ENCODE peak calls at places on chromosomes 7 and 10, in six cellular contexts. One of them, this sample, is unnamed.

GRCh38 chr7:128000854-128001265 is 30.4 kb downstream of the LRRC4 start:
- DNase-seq in body of pancreas: no peak
- DNase-seq in fibroblast of lung: no peak
- DNase-seq in foreskin keratinocyte: no peak
- DNase-seq in heart left ventricle: no peak
- DNase-seq in prostate gland: no peak
- DNase-seq in this sample: no peak

GRCh38 chr7:152464312-152465117 is 28.7 kb upstream of the KMT2C start:
- DNase-seq in body of pancreas: peak; percentile 76
- DNase-seq in fibroblast of lung: peak; percentile 82
- DNase-seq in foreskin keratinocyte: peak; percentile 25
- DNase-seq in heart left ventricle: peak; percentile 91
- DNase-seq in prostate gland: peak; percentile 50
- DNase-seq in this sample: peak; percentile 66

GRCh38 chr7:44384586-44385383 is 59.4 kb upstream of the CAMK2B start:
- DNase-seq in body of pancreas: no peak
- DNase-seq in fibroblast of lung: no peak
- DNase-seq in foreskin keratinocyte: no peak
- DNase-seq in heart left ventricle: no peak
- DNase-seq in prostate gland: no peak
- DNase-seq in this sample: peak; percentile 13

GRCh38 chr7:20665096-20665495 is 49.6 kb downstream of the ABCB5 start:
- DNase-seq in body of pancreas: no peak
- DNase-seq in fibroblast of lung: peak; percentile 8
- DNase-seq in foreskin keratinocyte: no peak
- DNase-seq in heart left ventricle: no peak
- DNase-seq in prostate gland: no peak
- DNase-seq in this sample: no peak

GRCh38 chr10:101287922-101288638 is 58.8 kb upstream of the LBX1 start:
- DNase-seq in body of pancreas: no peak
- DNase-seq in fibroblast of lung: peak; percentile 17
- DNase-seq in foreskin keratinocyte: no peak
- DNase-seq in heart left ventricle: no peak
- DNase-seq in prostate gland: no peak
- DNase-seq in this sample: no peak

GRCh38 chr10:104246981-104247380 is 7.7 kb upstream of the GSTO1 start:
- DNase-seq in body of pancreas: no peak
- DNase-seq in fibroblast of lung: peak; percentile 74
- DNase-seq in foreskin keratinocyte: no peak
- DNase-seq in heart left ventricle: no peak
- DNase-seq in prostate gland: no peak
- DNase-seq in this sample: no peak

GRCh38 chr10:50563906-50564305 is 59.9 kb downstream of the SGMS1 start:
- DNase-seq in body of pancreas: peak; percentile 43
- DNase-seq in fibroblast of lung: no peak
- DNase-seq in foreskin keratinocyte: no peak
- DNase-seq in heart left ventricle: no peak
- DNase-seq in prostate gland: no peak
- DNase-seq in this sample: peak; percentile 38

GRCh38 chr10:11874568-11875182 is 51.5 kb downstream of the PROSER2 start:
- DNase-seq in body of pancreas: peak; percentile 63
- DNase-seq in fibroblast of lung: peak; percentile 31
- DNase-seq in foreskin keratinocyte: peak; percentile 75
- DNase-seq in heart left ventricle: peak; percentile 67
- DNase-seq in prostate gland: peak; percentile 86
- DNase-seq in this sample: peak; percentile 45

GRCh38 chr7:47635091-47636090 is 53.5 kb upstream of the TNS3 start:
- DNase-seq in body of pancreas: peak; percentile 81
- DNase-seq in fibroblast of lung: no peak
- DNase-seq in foreskin keratinocyte: peak; percentile 64
- DNase-seq in heart left ventricle: no peak
- DNase-seq in prostate gland: peak; percentile 79
- DNase-seq in this sample: peak; percentile 62

GRCh38 chr10:637771-638195 is 51.7 kb downstream of the DIP2C start:
- DNase-seq in body of pancreas: no peak
- DNase-seq in fibroblast of lung: no peak
- DNase-seq in foreskin keratinocyte: no peak
- DNase-seq in heart left ventricle: no peak
- DNase-seq in prostate gland: no peak
- DNase-seq in this sample: no peak

GRCh38 chr10:53827261-53827660 is 973.8 kb downstream of the PCDH15 start:
- DNase-seq in body of pancreas: no peak
- DNase-seq in fibroblast of lung: no peak
- DNase-seq in foreskin keratinocyte: no peak
- DNase-seq in heart left ventricle: no peak
- DNase-seq in prostate gland: no peak
- DNase-seq in this sample: no peak

GRCh38 chr10:85224366-85224960 is 896.1 kb downstream of the CCSER2 start:
- DNase-seq in body of pancreas: no peak
- DNase-seq in fibroblast of lung: no peak
- DNase-seq in foreskin keratinocyte: no peak
- DNase-seq in heart left ventricle: no peak
- DNase-seq in prostate gland: no peak
- DNase-seq in this sample: no peak

GRCh38 chr7:113289140-113289740 is 170.9 kb upstream of the SMIM30 start:
- DNase-seq in body of pancreas: no peak
- DNase-seq in fibroblast of lung: peak; percentile 53
- DNase-seq in foreskin keratinocyte: peak; percentile 23
- DNase-seq in heart left ventricle: no peak
- DNase-seq in prostate gland: no peak
- DNase-seq in this sample: no peak

GRCh38 chr7:2643386-2644229 is 11.8 kb downstream of the TTYH3 start:
- DNase-seq in body of pancreas: no peak
- DNase-seq in fibroblast of lung: no peak
- DNase-seq in foreskin keratinocyte: no peak
- DNase-seq in heart left ventricle: peak; percentile 55
- DNase-seq in prostate gland: no peak
- DNase-seq in this sample: no peak
- H3K27me3 ChIP-seq in body of pancreas: no peaks in the 10 kb centered on the region
- H3K27me3 ChIP-seq in fibroblast of lung: no peaks in the 10 kb centered on the region
- H3K27me3 ChIP-seq in foreskin keratinocyte: no peaks in the 10 kb centered on the region
- H3K27me3 ChIP-seq in heart left ventricle: no peaks in the 10 kb centered on the region
- H3K27me3 ChIP-seq in prostate gland: no peaks in the 10 kb centered on the region
- H3K27me3 ChIP-seq in this sample: no peaks in the 10 kb centered on the region

DNA sequence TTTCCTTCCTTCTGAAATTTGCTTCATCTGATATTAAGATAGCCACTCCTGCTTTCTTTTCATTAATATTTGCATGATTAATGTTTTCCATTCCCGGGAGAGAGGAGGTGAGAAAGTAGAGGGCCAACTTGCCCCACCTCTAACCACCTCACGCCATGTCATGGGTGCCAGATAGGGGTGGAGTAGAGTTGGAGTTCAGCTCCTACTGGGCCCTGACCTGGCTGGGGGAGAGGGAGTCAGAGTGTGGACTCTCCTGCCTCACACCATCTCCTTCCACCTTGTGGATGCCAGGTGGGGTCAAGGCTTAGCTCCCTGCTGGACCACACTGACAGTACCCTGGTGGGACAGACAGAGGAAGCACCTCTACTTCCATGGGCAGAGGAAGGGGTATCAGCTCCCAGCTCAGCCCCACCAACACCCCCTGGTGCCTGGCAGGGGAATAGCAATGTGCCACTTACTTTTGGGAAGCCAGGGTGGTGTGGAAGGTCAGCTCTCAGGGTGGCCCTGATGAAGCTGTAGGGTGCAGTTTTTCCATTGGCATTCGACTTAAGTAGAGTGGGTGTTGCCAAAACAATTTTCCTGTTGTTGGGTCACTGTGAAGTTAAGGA is 28.0 kb downstream of the CHST12 start:
- DNase-seq in body of pancreas: no peak
- DNase-seq in fibroblast of lung: no peak
- DNase-seq in foreskin keratinocyte: no peak
- DNase-seq in heart left ventricle: no peak
- DNase-seq in prostate gland: no peak
- DNase-seq in this sample: no peak
- TF ChIP-seq CTCF in body of pancreas: peak; percentile 48
- TF ChIP-seq CTCF in fibroblast of lung: no peak
- TF ChIP-seq CTCF in foreskin keratinocyte: peak; percentile 60
- TF ChIP-seq CTCF in heart left ventricle: peak; percentile 39
- TF ChIP-seq CTCF in prostate gland: no peak
- TF ChIP-seq CTCF in this sample: peak; percentile 37

GRCh38 chr10:69343905-69344304 is 65.6 kb downstream of the HK1 start:
- DNase-seq in body of pancreas: no peak
- DNase-seq in fibroblast of lung: no peak
- DNase-seq in foreskin keratinocyte: no peak
- DNase-seq in heart left ventricle: no peak
- DNase-seq in prostate gland: no peak
- DNase-seq in this sample: no peak
- H3K27ac ChIP-seq in body of pancreas: no peak overlapping the region
- H3K27ac ChIP-seq in fibroblast of lung: no peak overlapping the region
- H3K27ac ChIP-seq in foreskin keratinocyte: no peak overlapping the region
- H3K27ac ChIP-seq in heart left ventricle: no peak overlapping the region
- H3K27ac ChIP-seq in prostate gland: peak overlapping the region; percentile 45
- H3K27ac ChIP-seq in this sample: no peak overlapping the region

GRCh38 chr7:51180092-51180491 is 136.5 kb downstream of the COBL start:
- DNase-seq in body of pancreas: no peak
- DNase-seq in fibroblast of lung: no peak
- DNase-seq in foreskin keratinocyte: no peak
- DNase-seq in heart left ventricle: no peak
- DNase-seq in prostate gland: peak; percentile 66
- DNase-seq in this sample: no peak

GRCh38 chr7:51175992-51176388 is 140.6 kb downstream of the COBL start:
- DNase-seq in body of pancreas: no peak
- DNase-seq in fibroblast of lung: no peak
- DNase-seq in foreskin keratinocyte: no peak
- DNase-seq in heart left ventricle: no peak
- DNase-seq in prostate gland: no peak
- DNase-seq in this sample: no peak

GRCh38 chr7:51175316-51175991 is 141.2 kb downstream of the COBL start:
- DNase-seq in body of pancreas: no peak
- DNase-seq in fibroblast of lung: no peak
- DNase-seq in foreskin keratinocyte: no peak
- DNase-seq in heart left ventricle: no peak
- DNase-seq in prostate gland: no peak
- DNase-seq in this sample: no peak
- H3K27me3 ChIP-seq in body of pancreas: no peaks in the 10 kb centered on the region
- H3K27me3 ChIP-seq in fibroblast of lung: no peaks in the 10 kb centered on the region
- H3K27me3 ChIP-seq in foreskin keratinocyte: no peaks in the 10 kb centered on the region
- H3K27me3 ChIP-seq in heart left ventricle: no peaks in the 10 kb centered on the region
- H3K27me3 ChIP-seq in prostate gland: no peaks in the 10 kb centered on the region
- H3K27me3 ChIP-seq in this sample: no peaks in the 10 kb centered on the region

DNA sequence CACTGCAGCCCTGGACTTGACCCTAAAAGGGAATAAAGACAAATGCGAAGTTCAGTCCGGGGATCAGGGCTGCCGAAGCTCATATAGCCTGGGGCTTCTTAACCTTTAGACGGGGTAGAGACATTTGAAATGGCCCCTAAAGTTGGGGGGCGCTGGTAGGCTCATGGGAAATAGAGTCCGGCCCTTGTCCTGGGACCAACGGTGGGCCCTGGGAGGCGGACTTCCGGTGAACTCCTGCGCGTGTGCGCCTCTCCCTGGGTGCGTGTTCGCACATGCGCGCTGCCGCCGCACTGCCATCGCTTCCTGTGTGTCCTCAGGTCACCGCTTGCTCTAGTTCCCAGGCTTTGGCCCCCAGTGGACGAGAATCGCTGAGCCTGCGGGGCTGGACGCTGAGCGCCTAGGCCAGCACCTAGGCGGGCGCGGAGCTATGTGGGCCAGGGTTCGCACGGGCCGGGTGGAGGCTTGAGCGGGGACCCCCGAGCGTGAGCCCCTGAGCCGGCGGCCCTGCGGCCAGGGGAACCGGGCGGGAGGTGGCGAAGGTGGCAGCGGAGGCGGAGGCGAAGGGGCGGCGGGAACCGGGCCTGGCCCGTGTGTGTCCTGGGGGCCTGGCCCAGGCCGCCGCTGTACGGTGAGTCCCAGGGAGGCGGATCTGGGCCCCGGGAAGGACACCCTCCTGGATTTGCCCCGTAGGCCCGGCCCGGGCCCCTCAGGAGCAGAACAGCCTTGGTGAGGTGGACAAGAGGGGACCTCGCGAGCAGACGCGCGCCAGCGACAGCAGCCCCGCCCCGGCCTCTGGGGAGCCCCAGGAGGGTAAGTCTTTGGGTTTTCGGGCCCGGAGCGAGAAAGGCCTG is 23.0 kb upstream of the ZNF12 start:
- DNase-seq in body of pancreas: peak; percentile 96
- DNase-seq in fibroblast of lung: peak; percentile 89
- DNase-seq in foreskin keratinocyte: peak; percentile 36
- DNase-seq in heart left ventricle: peak; percentile 97
- DNase-seq in prostate gland: peak; percentile 86
- DNase-seq in this sample: peak; percentile 93
- TF ChIP-seq CTCF in body of pancreas: peak; percentile 15
- TF ChIP-seq CTCF in fibroblast of lung: no peak
- TF ChIP-seq CTCF in foreskin keratinocyte: no peak
- TF ChIP-seq CTCF in heart left ventricle: no peak
- TF ChIP-seq CTCF in prostate gland: no peak
- TF ChIP-seq CTCF in this sample: no peak